ENCODE peak calls at places on chromosomes 1 and 21, in four cellular contexts. N is astrocyte of the spinal cord, P is ovary, A is esophagus muscularis mucosa. W is an unnamed sample.

GRCh38 chr1:153583976-153584375 is 18.3 kb upstream of the S100A2 start:
- DNase-seq in N (no peak), P (no peak), A (no peak), W (no peak)

GRCh38 chr1:216710598-216711333 is 12.5 kb downstream of the ESRRG start:
- DNase-seq in N (no peak), A (no peak), P (no peak), W (no peak)

GRCh38 chr1:6397844-6398243 is 4.3 kb upstream of the ACOT7 start:
- DNase-seq in P (no peak), N (no peak), A (no peak), W (no peak)

GRCh38 chr1:215526147-215526845 is 40.8 kb upstream of the KCTD3 start:
- DNase-seq in A (no peak), N (peak; percentile 58), P (no peak), W (no peak)

GRCh38 chr1:114764689-114765088 is 6.9 kb upstream of the CSDE1 start:
- DNase-seq in N (no peak), P (no peak), A (no peak), W (no peak)

GRCh38 chr1:63668298-63668697 is 75.1 kb downstream of the PGM1 start:
- DNase-seq in A (no peak), N (no peak), P (no peak), W (no peak)

GRCh38 chr1:26694185-26694572 is 1.6 kb upstream of the ARID1A start:
- DNase-seq in A (no peak), N (no peak), P (no peak), W (peak; percentile 51)

GRCh38 chr1:166840309-166841302 is 1.3 kb downstream of the POGK start:
- DNase-seq in N (peak; percentile 10), P (no peak), A (no peak), W (peak; percentile 70)

GRCh38 chr1:113519561-113519960 is 129.2 kb downstream of the MAGI3 start:
- DNase-seq in N (no peak), A (no peak), P (no peak), W (no peak)

GRCh38 chr1:246921481-246921880 is 10.3 kb downstream of the AHCTF1 start:
- DNase-seq in P (no peak), N (no peak), A (no peak), W (no peak)

GRCh38 chr1:233025566-233025965 is 75.2 kb downstream of the NTPCR start:
- DNase-seq in A (no peak), P (no peak), N (no peak), W (no peak)

GRCh38 chr1:13628218-13628617 is 44.6 kb downstream of the PDPN start:
- DNase-seq in P (no peak), N (no peak), A (no peak), W (no peak)

GRCh38 chr1:156816561-156817328 is at the start of gene SH2D2A:
- DNase-seq in P (no peak), N (no peak), A (peak; percentile 93), W (no peak)

GRCh38 chr21:35138665-35139381 is 89.7 kb upstream of the RUNX1 start:
- DNase-seq in N (peak; percentile 96), P (no peak), A (no peak), W (no peak)

GRCh38 chr1:112817555-112818373 is 102.6 kb upstream of the PPM1J start:
- DNase-seq in P (no peak), A (no peak), N (no peak), W (no peak)

GRCh38 chr1:159826436-159827101 is at the start of gene SLAMF8:
- DNase-seq in P (no peak), N (no peak), A (no peak), W (no peak)

GRCh38 chr1:85707990-85708825 is at the start of gene ZNHIT6:
- DNase-seq in A (peak; percentile 96), N (peak; percentile 96), P (peak; percentile 87), W (peak; percentile 95)

GRCh38 chr1:237287876-237288517 is 246.0 kb downstream of the RYR2 start:
- DNase-seq in P (no peak), A (no peak), N (no peak), W (no peak)

GRCh38 chr1:54889132-54889725 is 2.2 kb upstream of the DHCR24 start:
- DNase-seq in P (no peak), A (no peak), N (no peak), W (no peak)

GRCh38 chr1:109251277-109252166 is 2.2 kb downstream of the CELSR2 start:
- DNase-seq in A (no peak), N (no peak), P (no peak), W (no peak)

GRCh38 chr1:163436133-163436532 is 114.4 kb downstream of the NUF2 start:
- DNase-seq in N (no peak), P (no peak), A (peak; percentile 34), W (no peak)

GRCh38 chr1:985126-985525 is 3.2 kb upstream of the PERM1 start:
- DNase-seq in A (no peak), N (no peak), P (no peak), W (no peak)

GRCh38 chr1:108830119-108831008 is 26.5 kb downstream of the AKNAD1 start:
- DNase-seq in N (peak; percentile 95), P (no peak), A (peak; percentile 96), W (peak; percentile 86)

GRCh38 chr1:20443703-20444587 is 42.1 kb downstream of the CAMK2N1 start:
- DNase-seq in P (no peak), A (no peak), N (no peak), W (no peak)

GRCh38 chr1:24193046-24193445 is 6.0 kb upstream of the IFNLR1 start:
- DNase-seq in N (no peak), P (no peak), A (no peak), W (no peak)

GRCh38 chr1:211591980-211592493 is 13.1 kb upstream of the SLC30A1 start:
- DNase-seq in A (no peak), N (peak; percentile 85), P (peak; percentile 19), W (no peak)

GRCh38 chr1:173175514-173176146 is 31.5 kb downstream of the TNFSF4 start:
- DNase-seq in A (no peak), N (peak; percentile 56), P (no peak), W (no peak)

GRCh38 chr1:7847599-7847998 is 5.3 kb downstream of the UTS2 start:
- DNase-seq in N (peak; percentile 89), P (no peak), A (no peak), W (no peak)

GRCh38 chr1:236113324-236114032 is 28.9 kb upstream of the GPR137B start:
- DNase-seq in N (no peak), P (no peak), A (no peak), W (no peak)

GRCh38 chr21:31872452-31873274 is at the start of gene HUNK:
- DNase-seq in N (peak; percentile 31), P (no peak), A (no peak), W (no peak)

DNA sequence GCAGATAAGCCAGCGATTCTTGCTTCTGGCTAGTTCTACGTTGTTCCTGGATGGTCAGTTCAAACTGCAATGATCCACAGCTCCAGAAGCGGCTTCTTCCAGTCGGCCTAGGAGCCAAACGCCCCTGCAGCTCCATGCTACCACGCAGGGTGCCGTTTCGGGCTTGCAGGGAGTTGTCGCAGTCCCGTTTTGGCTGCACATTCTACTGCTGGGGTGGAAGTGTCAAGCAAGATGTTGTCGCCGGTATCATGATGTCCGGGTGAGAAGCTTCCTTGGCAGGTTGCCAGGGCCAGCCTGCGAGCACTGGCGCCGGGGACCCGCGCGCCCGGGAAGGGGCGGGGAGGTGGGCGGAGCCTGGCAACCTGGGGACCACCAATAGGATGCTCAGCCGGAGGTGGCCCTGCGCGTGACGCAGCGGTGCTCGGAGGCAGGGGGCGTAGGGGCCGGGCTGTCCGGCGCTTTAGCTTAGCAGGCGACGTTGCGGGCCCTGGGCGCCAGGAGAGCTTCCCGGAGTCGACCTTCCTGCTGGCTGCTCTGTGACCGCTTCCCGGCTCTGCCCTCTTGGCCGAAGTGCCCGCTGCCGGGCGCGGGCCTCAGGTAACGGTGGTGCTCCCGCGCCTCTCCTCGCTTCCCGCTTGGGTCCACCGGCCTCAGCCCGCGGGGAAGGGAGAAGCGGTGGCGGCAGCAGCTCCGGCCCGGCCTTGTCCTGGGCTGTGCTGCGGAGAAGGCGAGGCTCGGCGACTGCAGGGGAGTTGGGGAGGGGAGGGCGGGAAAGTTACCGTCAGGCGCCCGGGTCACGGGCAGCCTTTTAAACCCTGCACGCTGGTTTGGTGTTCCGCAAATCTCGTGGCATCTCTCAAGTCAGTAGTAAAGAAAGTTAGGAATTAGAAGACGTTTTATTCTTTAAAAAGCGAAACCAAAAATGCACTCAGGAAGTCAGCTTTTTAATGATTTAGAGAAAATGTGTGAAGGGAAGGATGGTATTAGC is at the start of gene SOAT1:
- DNase-seq in N (peak; percentile 92), P (peak; percentile 96), A (peak; percentile 98), W (peak; percentile 97)
- TF ChIP-seq CTCF in N (peak; percentile 17), P (no peak), A (peak; percentile 21), W (no peak)

DNA sequence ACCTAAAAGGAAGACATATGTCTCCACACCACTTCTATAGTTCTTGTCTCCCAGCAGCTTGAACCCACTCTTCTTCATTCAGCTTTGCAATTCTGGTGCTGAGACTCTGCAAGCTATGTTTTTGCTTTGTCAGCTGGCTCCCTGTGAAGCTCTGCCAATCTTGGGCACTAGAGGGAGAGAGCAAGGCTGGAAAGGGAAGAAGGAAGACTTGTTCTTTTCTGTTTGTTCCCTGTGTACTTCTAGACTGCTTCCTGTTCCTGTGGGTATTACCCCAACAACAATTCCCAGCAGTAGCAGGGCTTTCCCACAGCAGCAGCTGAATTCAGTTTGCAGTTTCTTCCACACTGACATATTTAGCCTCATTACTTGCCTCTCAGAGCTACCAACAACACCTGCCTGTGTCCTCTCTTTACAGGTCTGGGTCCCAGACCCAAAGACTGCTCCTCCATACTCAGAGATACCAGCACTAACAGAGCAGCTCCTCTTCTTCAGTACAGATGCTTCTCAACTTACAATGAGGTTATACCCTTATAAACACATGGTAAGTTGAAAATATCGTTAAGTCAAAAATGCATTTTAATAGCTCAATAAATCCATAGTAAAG is 275.2 kb upstream of the NEGR1 start:
- DNase-seq in P (no peak), A (no peak), N (peak; percentile 17), W (no peak)
- TF ChIP-seq CTCF in P (no peak), A (peak; percentile 10), N (peak; percentile 58), W (peak; percentile 46)

DNA sequence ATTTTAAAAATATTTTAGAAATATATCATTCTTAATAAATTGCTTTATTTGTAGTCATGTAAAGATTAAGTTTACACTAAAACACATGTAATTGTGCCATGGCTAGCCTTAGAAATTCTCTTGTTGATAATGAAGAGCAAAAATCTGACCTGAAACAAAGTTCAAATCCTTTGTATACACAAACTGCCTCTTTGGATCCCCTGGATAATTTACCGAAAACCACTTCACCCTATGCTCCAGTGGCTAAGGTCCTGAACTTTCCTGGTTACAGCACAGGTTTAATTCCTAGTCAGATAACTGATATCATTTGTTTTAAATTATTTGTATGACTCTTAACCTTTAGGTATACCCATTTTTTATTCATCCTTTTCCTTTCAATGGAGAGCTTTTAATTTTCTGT is 1093.2 kb upstream of the ADGRL4 start:
- DNase-seq in N (no peak), A (no peak), P (no peak), W (no peak)
- TF ChIP-seq CTCF in N (no peak), A (no peak), P (no peak), W (no peak)

DNA sequence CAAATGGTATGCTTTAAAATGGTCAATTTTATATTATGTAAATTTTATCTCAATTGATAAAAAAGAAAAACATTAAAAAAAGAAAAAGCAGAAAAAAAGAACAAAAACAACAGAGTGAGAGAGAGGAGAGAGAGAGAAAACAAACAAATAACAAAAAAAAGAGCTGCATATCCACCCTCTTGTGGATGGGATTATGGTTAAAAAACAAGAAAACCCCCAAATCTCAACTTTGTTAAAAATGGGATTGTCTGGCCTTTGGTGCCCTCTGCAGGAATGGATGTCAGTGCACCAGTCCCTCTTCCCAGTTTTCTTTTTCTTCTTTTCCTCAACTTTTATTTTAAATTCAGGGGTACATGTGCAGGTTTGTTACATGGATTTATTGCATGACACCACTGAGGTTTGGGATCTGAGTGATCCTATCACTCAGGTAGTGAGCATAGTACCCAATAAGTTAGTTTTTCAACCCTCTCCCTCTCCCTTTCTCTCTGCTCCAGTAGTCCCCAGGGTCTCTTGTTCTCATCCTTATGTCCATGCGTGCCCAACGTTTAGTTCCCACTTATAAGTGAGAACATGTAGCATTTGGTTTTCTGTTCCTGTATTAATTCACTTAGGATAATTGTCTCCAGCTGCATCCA is 28.1 kb downstream of the RNF187 start:
- DNase-seq in N (peak; percentile 44), P (peak; percentile 32), A (no peak), W (no peak)
- TF ChIP-seq CTCF in N (peak; percentile 59), P (peak; percentile 52), A (peak; percentile 64), W (peak; percentile 81)